ENCODE peak calls at places on chromosome 20, in eight cellular contexts. W, H, T, E, V, U, G and C are unnamed samples.

GRCh38 chr20:11015440-11015839 is 341.6 kb upstream of the JAG1 start:
- DNase-seq in W (peak; percentile 6), H (no peak), T (no peak), E (no peak), V (no peak), U (no peak), G (no peak), C (no peak)

GRCh38 chr20:57702091-57702490 is 7.7 kb downstream of the PMEPA1 start:
- DNase-seq in W (no peak), H (no peak), T (no peak), E (no peak), V (no peak), U (no peak), G (no peak), C (no peak)

GRCh38 chr20:42565106-42565990 is 624.4 kb downstream of the PTPRT start:
- DNase-seq in W (no peak), H (no peak), T (no peak), E (no peak), V (no peak), U (no peak), G (no peak), C (no peak)

GRCh38 chr20:51199920-51200319 is 177.0 kb upstream of the KCNG1 start:
- DNase-seq in W (no peak), H (no peak), T (no peak), E (no peak), V (no peak), U (no peak), G (no peak), C (no peak)

GRCh38 chr20:35742741-35743523 is 872 bp upstream of the RBM39 start:
- DNase-seq in W (peak; percentile 47), H (peak; percentile 9), T (no peak), E (no peak), V (peak; percentile 21), U (peak; percentile 48), G (no peak), C (no peak)

GRCh38 chr20:36605309-36606170 is at the start of gene RAB5IF:
- DNase-seq in W (peak; percentile 99), H (peak; percentile 98), T (peak; percentile 100), E (peak; percentile 94), V (peak; percentile 98), U (peak; percentile 99), G (peak; percentile 99), C (peak; percentile 100)

GRCh38 chr20:23116301-23117089 is 30.4 kb upstream of the CD93 start:
- DNase-seq in W (peak; percentile 44), H (no peak), T (peak; percentile 62), E (no peak), V (no peak), U (peak; percentile 47), G (peak; percentile 60), C (no peak)

GRCh38 chr20:32448306-32449056 is 90.3 kb downstream of the ASXL1 start:
- DNase-seq in W (no peak), H (no peak), T (no peak), E (no peak), V (no peak), U (no peak), G (peak; percentile 64), C (no peak)

GRCh38 chr20:4896971-4897497 is 104.3 kb downstream of the SLC23A2 start:
- DNase-seq in W (peak; percentile 58), H (no peak), T (no peak), E (no peak), V (no peak), U (no peak), G (no peak), C (no peak)

GRCh38 chr20:32064667-32065066 is 12.6 kb downstream of the HCK start:
- DNase-seq in W (no peak), H (no peak), T (no peak), E (no peak), V (no peak), U (no peak), G (no peak), C (no peak)

GRCh38 chr20:49210101-49210749 is 9.0 kb upstream of the DDX27 start:
- DNase-seq in W (no peak), H (no peak), T (no peak), E (no peak), V (no peak), U (no peak), G (no peak), C (no peak)

GRCh38 chr20:41692479-41693135 is 74.4 kb upstream of the CHD6 start:
- DNase-seq in W (peak; percentile 78), H (peak; percentile 39), T (peak; percentile 90), E (peak; percentile 82), V (peak; percentile 60), U (peak; percentile 75), G (peak; percentile 92), C (peak; percentile 79)

GRCh38 chr20:44170796-44171410 is 16.1 kb downstream of the JPH2 start:
- DNase-seq in W (no peak), H (no peak), T (no peak), E (no peak), V (no peak), U (no peak), G (no peak), C (no peak)

GRCh38 chr20:2301164-2301622 is 5.4 kb downstream of the TGM3 start:
- DNase-seq in W (peak; percentile 36), H (peak; percentile 65), T (no peak), E (no peak), V (no peak), U (no peak), G (peak; percentile 72), C (no peak)